ENCODE peak calls at places on chromosomes 3 and 15, in ten cellular contexts. F, I, W, X, Z, Q, Y, H, P and E are unnamed samples.

GRCh38 chr15:73284073-73284472 is 84.7 kb downstream of the HCN4 start:
- DNase-seq in F (no peak), I (no peak), W (no peak), X (no peak), Z (no peak), Q (no peak), Y (no peak), H (no peak), P (no peak), E (no peak)

GRCh38 chr15:63726491-63726890 is 107.3 kb downstream of the HERC1 start:
- DNase-seq in F (no peak), I (no peak), W (no peak), X (no peak), Z (no peak), Q (no peak), Y (no peak), H (no peak), P (no peak), E (no peak)

GRCh38 chr3:118960876-118961275 is 73.8 kb downstream of the IGSF11 start:
- DNase-seq in F (no peak), I (no peak), W (no peak), X (no peak), Z (no peak), Q (no peak), Y (no peak), H (no peak), P (no peak), E (no peak)

GRCh38 chr3:175489406-175489805 is 630.3 kb downstream of the NAALADL2 start:
- DNase-seq in F (no peak), I (no peak), W (no peak), X (no peak), Z (no peak), Q (no peak), Y (no peak), H (no peak), P (no peak), E (no peak)

GRCh38 chr3:141553055-141553454 is 66.2 kb downstream of the RASA2 start:
- DNase-seq in F (peak; percentile 21), I (no peak), W (no peak), X (no peak), Z (no peak), Q (peak; percentile 21), Y (no peak), H (no peak), P (no peak), E (no peak)

GRCh38 chr15:61715082-61715481 is 345.2 kb downstream of the VPS13C start:
- DNase-seq in F (no peak), I (no peak), W (no peak), X (no peak), Z (no peak), Q (no peak), Y (no peak), H (no peak), P (no peak), E (no peak)

GRCh38 chr3:10551821-10552630 is 46.6 kb upstream of the ATP2B2 start:
- DNase-seq in F (peak; percentile 62), I (peak; percentile 44), W (no peak), X (peak; percentile 65), Z (peak; percentile 70), Q (peak; percentile 82), Y (no peak), H (peak; percentile 83), P (peak; percentile 55), E (peak; percentile 17)

GRCh38 chr3:94413721-94414106 is 350.9 kb downstream of the NSUN3 start:
- DNase-seq in F (no peak), I (no peak), W (no peak), X (no peak), Z (no peak), Q (no peak), Y (no peak), H (no peak), P (no peak), E (no peak)

GRCh38 chr3:22372292-22372949 is 621.4 kb upstream of the ZNF385D start:
- DNase-seq in F (no peak), I (no peak), W (no peak), X (no peak), Z (no peak), Q (no peak), Y (no peak), H (peak; percentile 4), P (no peak), E (no peak)

GRCh38 chr3:38649500-38650247 is at the start of gene SCN5A:
- DNase-seq in F (no peak), I (peak; percentile 12), W (no peak), X (no peak), Z (peak; percentile 30), Q (peak; percentile 51), Y (no peak), H (peak; percentile 68), P (peak; percentile 29), E (peak; percentile 40)

GRCh38 chr3:117059054-117059989 is 349.7 kb downstream of the TUSC7 start:
- DNase-seq in F (no peak), I (no peak), W (no peak), X (no peak), Z (no peak), Q (no peak), Y (peak; percentile 81), H (no peak), P (no peak), E (no peak)

GRCh38 chr3:150083653-150084037 is 113.0 kb upstream of the PFN2 start:
- DNase-seq in F (no peak), I (no peak), W (no peak), X (no peak), Z (no peak), Q (no peak), Y (peak; percentile 67), H (no peak), P (no peak), E (no peak)